ENCODE peak calls at places on chromosome 18, in four cellular contexts. H, Y, D and V are unnamed samples.
A peak's percentile ranks its signal among the peaks of the same experiment; 100 is the strongest.

GRCh38 chr18:39799010-39799409 is 2156.0 kb upstream of the PIK3C3 start:
- DNase-seq in H (no peak), D (no peak), Y (peak; percentile 32), V (no peak)

GRCh38 chr18:79950440-79951341 is 762 bp downstream of the SLC66A2 start:
- DNase-seq in D (peak; percentile 50), H (peak; percentile 66), Y (peak; percentile 20), V (peak; percentile 51)

GRCh38 chr18:22018366-22018765 is 151.0 kb upstream of the GATA6 start:
- DNase-seq in D (no peak), H (no peak), Y (no peak), V (no peak)

GRCh38 chr18:12774982-12775381 is 72.1 kb downstream of the PSMG2 start:
- DNase-seq in Y (no peak), D (no peak), H (no peak), V (no peak)

GRCh38 chr18:79819951-79820351 is 22.2 kb downstream of the KCNG2 start:
- DNase-seq in Y (no peak), D (no peak), H (no peak), V (no peak)

GRCh38 chr18:3117493-3118192 is 102.1 kb downstream of the MYOM1 start:
- DNase-seq in H (no peak), Y (no peak), D (no peak), V (no peak)

GRCh38 chr18:13388586-13389490 is 170.3 kb downstream of the LDLRAD4 start:
- DNase-seq in H (no peak), D (no peak), Y (no peak), V (no peak)

GRCh38 chr18:7273301-7273911 is 42.5 kb downstream of the LRRC30 start:
- DNase-seq in Y (peak; percentile 22), H (peak; percentile 61), D (peak; percentile 69), V (no peak)

GRCh38 chr18:23189099-23189498 is 53.8 kb downstream of the CABLES1 start:
- DNase-seq in D (no peak), H (no peak), Y (no peak), V (no peak)

GRCh38 chr18:79511671-79512301 is 116.1 kb downstream of the NFATC1 start:
- DNase-seq in D (no peak), H (peak; percentile 40), Y (no peak), V (peak; percentile 11)

GRCh38 chr18:24631238-24632025 is 171.0 kb downstream of the HRH4 start:
- DNase-seq in Y (peak; percentile 4), D (peak; percentile 12), H (no peak), V (no peak)

GRCh38 chr18:34695300-34695699 is 14.8 kb upstream of the DTNA start:
- DNase-seq in H (no peak), D (no peak), Y (no peak), V (no peak)

GRCh38 chr18:79204889-79205807 is 136.0 kb downstream of the ATP9B start:
- DNase-seq in Y (no peak), D (no peak), H (no peak), V (no peak)

GRCh38 chr18:79208882-79209281 is 139.7 kb downstream of the ATP9B start:
- DNase-seq in Y (no peak), D (peak; percentile 42), H (no peak), V (no peak)

GRCh38 chr18:79064228-79064627 is 5.0 kb upstream of the ATP9B start:
- DNase-seq in H (no peak), D (no peak), Y (no peak), V (no peak)

GRCh38 chr18:10751711-10752110 is 225.9 kb downstream of the NAPG start:
- DNase-seq in H (no peak), Y (no peak), D (no peak), V (no peak)

GRCh38 chr18:10754128-10754527 is 228.3 kb downstream of the NAPG start:
- DNase-seq in Y (no peak), H (no peak), D (no peak), V (no peak)

GRCh38 chr18:10750386-10751035 is 224.7 kb downstream of the NAPG start:
- DNase-seq in Y (no peak), H (no peak), D (no peak), V (no peak)

GRCh38 chr18:10755855-10756254 is 230.0 kb downstream of the NAPG start:
- DNase-seq in H (no peak), Y (no peak), D (no peak), V (no peak)

DNA sequence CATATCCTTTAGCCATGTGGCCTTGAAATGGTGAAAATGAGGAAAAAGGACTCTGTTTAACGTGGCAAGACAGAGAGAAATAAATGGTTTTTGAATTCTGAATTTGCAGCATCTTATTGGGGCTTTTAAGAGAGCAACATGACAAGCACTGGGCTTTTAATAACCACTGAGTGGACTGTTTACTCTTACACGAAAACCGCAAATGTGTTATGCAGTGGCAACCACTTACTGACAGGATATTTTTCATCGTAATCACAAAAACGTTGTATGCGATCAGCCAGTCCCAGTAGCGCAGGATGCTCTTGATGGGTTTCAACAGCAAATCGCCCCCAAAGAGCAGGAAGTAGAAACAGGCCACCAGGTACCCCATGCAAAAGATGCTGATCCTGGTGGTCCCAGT is 226.6 kb downstream of the NAPG start:
- DNase-seq in D (no peak), Y (no peak), H (no peak), V (no peak)
- H3K27ac ChIP-seq in D (no peak overlapping the region), Y (no peak overlapping the region), H (no peak overlapping the region), V (no peak overlapping the region)

DNA sequence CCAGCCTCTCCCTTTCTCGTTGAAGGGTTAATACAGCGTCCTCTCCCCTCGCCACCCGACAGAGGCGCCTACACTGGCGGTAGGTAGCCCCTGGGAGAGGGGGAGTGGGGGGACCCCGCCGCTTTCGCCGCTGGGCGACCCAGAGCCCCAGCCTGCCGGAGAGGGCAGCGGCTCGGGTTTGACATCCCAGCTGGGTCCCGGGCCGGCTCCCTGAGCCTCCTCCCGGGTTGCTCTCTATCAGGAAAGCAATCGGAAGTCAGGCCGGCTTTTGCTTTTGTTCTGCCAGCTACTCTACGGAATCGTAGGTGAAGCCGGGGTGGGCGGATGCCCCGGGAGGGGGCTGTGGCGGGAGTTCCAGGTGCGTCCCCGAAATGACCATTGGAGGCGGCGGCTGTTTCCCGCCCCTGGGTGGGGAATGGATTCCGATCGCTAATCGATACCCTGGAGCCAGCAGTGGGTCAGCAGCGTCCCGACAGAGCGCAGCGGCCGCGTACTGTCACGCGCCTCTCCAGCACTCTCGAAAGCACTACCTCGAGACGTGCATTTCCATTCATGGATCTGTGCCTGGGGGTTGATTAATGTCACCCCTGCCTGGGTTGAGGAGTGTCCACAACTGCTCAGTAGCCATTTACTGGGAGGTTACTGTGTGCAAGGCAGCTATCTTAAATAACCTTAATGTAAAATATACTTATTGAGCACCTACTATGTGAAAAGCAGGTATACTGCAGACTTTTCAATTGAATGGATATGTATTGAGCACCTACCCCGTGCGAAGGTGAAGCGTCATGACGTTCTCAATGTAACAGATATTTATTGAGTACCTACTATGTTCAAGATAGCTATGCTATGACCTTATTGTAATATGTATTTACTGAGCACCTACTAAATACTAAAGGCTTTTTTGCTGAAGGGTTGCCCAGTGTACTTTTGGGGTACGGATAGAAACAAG is 1.1 kb downstream of the MAPK4 start:
- DNase-seq in D (peak; percentile 11), Y (no peak), H (peak; percentile 55), V (no peak)
- H3K27ac ChIP-seq in D (peak overlapping the region; percentile 38), Y (no peak overlapping the region), H (no peak overlapping the region), V (no peak overlapping the region)

GRCh38 chr18:36188912-36189311 is 1.6 kb downstream of the MOCOS start:
- DNase-seq in H (no peak), D (no peak), Y (no peak), V (no peak)

GRCh38 chr18:36189486-36189885 is 2.2 kb downstream of the MOCOS start:
- DNase-seq in D (no peak), H (no peak), Y (no peak), V (no peak)

GRCh38 chr18:36187138-36187825 is at the start of gene MOCOS:
- DNase-seq in Y (peak; percentile 29), H (peak; percentile 94), D (peak; percentile 82), V (peak; percentile 68)

GRCh38 chr18:36186461-36187137 is 698 bp upstream of the MOCOS start:
- DNase-seq in H (peak; percentile 65), D (peak; percentile 45), Y (no peak), V (no peak)

DNA sequence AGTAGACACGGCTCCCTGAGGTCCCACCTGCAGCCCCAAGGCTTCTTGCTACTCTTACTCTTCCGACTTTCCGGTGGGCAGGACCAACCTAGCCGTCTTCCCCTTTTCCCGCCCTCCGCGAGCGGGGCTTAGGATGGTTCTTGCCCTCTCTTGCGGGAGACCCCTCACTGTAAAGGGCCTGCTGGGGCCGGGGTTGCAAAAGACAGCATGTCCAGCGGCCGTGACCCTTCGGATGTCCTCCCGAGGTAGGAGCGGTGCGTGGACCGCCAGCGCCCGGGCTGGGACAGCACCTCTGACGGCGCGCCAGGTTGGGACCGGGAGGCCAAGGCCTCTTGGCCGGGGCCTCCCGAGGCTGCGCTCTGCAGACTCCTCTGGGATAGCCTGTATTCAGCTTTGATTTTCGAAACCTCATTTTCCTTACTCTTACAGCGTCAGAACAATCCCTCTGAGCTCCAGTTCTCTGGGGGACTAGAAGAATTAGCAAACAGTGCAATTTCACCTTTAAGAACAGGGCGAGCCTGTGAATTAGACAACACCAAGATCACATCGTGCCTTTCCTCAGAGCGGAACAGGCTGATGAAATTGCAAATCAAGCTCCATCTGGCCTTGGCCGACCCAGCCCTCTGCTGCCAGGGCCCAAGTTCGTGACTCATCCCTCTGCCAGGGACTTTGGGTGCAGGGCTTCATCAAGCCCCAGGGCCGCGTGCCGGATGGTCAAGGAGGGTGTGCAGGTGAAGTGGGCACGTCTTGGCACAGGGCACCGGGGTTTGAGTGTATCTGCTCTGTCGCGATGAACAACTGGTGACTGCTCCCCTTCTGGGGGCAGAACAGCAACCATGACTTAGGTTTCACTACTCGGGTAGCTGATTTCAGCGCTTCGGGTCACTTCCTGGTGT is 777 bp downstream of the MOCOS start:
- DNase-seq in H (peak; percentile 83), Y (no peak), D (peak; percentile 17), V (no peak)
- H3K27ac ChIP-seq in H (peak overlapping the region; percentile 85), Y (no peak overlapping the region), D (peak overlapping the region; percentile 48), V (peak overlapping the region; percentile 40)

GRCh38 chr18:62755946-62756345 is 40.6 kb downstream of the PHLPP1 start:
- DNase-seq in Y (no peak), H (no peak), D (no peak), V (no peak)

GRCh38 chr18:62759704-62760402 is 44.5 kb downstream of the PHLPP1 start:
- DNase-seq in D (no peak), H (no peak), Y (no peak), V (no peak)

GRCh38 chr18:62755454-62755853 is 40.1 kb downstream of the PHLPP1 start:
- DNase-seq in Y (no peak), D (no peak), H (no peak), V (no peak)

GRCh38 chr18:62758591-62758990 is 43.2 kb downstream of the PHLPP1 start:
- DNase-seq in Y (no peak), D (no peak), H (no peak), V (no peak)

DNA sequence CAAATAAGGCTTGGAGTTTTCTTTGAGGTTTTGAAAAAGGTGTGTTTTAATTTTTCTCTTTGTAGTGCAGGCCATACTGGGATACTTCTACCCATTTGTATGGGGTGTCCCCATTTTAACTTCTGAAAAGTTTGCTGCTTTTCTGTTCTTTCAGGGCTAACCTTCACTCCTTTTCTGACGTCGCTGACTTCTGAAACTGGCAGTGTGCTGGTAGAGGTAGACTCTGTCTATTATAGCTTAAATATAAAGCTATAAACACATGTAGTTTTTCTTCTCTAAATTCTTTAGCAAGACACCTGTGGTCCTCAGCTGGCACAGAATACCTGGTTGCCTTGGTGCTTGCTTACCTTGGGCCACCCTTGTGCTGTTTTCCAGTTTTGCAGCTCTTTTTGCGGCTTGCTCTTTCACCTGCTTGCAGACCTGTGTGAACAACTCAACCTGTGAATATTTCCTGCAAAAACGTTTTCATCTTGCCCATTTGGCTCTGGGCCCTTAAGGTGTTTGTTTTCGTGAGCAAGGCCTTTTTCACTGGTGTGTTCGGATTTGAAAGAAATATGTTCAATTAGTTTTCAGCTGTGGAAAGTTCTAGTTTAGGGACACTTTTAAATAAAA is 42.2 kb downstream of the PHLPP1 start:
- DNase-seq in D (no peak), H (no peak), Y (no peak), V (no peak)
- H3K27ac ChIP-seq in D (no peak overlapping the region), H (no peak overlapping the region), Y (no peak overlapping the region), V (no peak overlapping the region)

GRCh38 chr18:43620936-43621335 is 343.6 kb upstream of the SYT4 start:
- DNase-seq in D (no peak), Y (peak; percentile 69), H (no peak), V (no peak)
- H3K27ac ChIP-seq in D (no peak overlapping the region), Y (no peak overlapping the region), H (no peak overlapping the region), V (no peak overlapping the region)